ENCODE peak calls at places on chromosomes 5 and 9, in ten cellular contexts. R is ureter; D is amniotic stem cell; O is sciatic nerve; G is NCI-H1417; A is HT-29; N is activated CD8-positive, alpha-beta memory T cell treated with anti-CD3 and anti-CD28 coated beads for 48 hours; K is T-helper 1 cell; V is T-helper 2 cell; X is Panc1. L is an unnamed sample.

GRCh38 chr5:25393321-25393720 is 748.5 kb upstream of the CDH10 start:
- DNase-seq in R (no peak), D (no peak), O (no peak), G (no peak), A (no peak), N (no peak), K (no peak), V (no peak), X (no peak), L (no peak)

GRCh38 chr5:73158313-73158712 is 14.7 kb upstream of the TMEM174 start:
- DNase-seq in R (no peak), D (no peak), O (no peak), G (no peak), A (no peak), N (no peak), K (no peak), V (no peak), X (no peak), L (no peak)

GRCh38 chr5:149585910-149586309 is 4.6 kb downstream of the ARHGEF37 start:
- DNase-seq in R (no peak), D (no peak), O (no peak), G (no peak), A (no peak), N (no peak), K (no peak), V (no peak), X (no peak), L (no peak)

GRCh38 chr9:110999379-110999778 is 38.9 kb downstream of the LPAR1 start:
- DNase-seq in R (no peak), D (no peak), O (no peak), G (no peak), A (no peak), N (no peak), K (no peak), V (no peak), X (no peak), L (no peak)

GRCh38 chr5:85784746-85785145 is 833.0 kb upstream of the COX7C start:
- DNase-seq in R (no peak), D (no peak), O (no peak), G (no peak), A (no peak), N (no peak), K (no peak), V (no peak), X (no peak), L (no peak)

GRCh38 chr9:131349881-131350563 is 43.9 kb upstream of the PRRC2B start:
- DNase-seq in R (peak), D (peak), O (peak), G (peak), A (peak), N (peak), K (peak), V (peak), X (peak), L (no peak)

GRCh38 chr5:172666251-172666650 is 25.2 kb downstream of the NEURL1B start:
- DNase-seq in R (no peak), D (no peak), O (no peak), G (no peak), A (peak), N (no peak), K (no peak), V (no peak), X (no peak), L (no peak)

GRCh38 chr9:136089697-136090045 is 5.4 kb downstream of the NACC2 start:
- DNase-seq in R (no peak), D (no peak), O (no peak), G (no peak), A (no peak), N (no peak), K (no peak), V (no peak), X (no peak), L (no peak)

GRCh38 chr5:10760033-10760975 is 730 bp downstream of the DAP start:
- DNase-seq in R (peak), D (peak), O (peak), G (peak), A (peak), N (no peak), K (no peak), V (peak), X (peak), L (no peak)

GRCh38 chr9:87535817-87536539 is 38.3 kb downstream of the DAPK1 start:
- DNase-seq in R (peak), D (no peak), O (no peak), G (no peak), A (no peak), N (peak), K (no peak), V (no peak), X (no peak), L (no peak)

GRCh38 chr9:14185016-14185415 is 128.9 kb downstream of the NFIB start:
- DNase-seq in R (no peak), D (no peak), O (no peak), G (no peak), A (no peak), N (no peak), K (no peak), V (no peak), X (no peak), L (no peak)

GRCh38 chr9:38171538-38171884 is 102.5 kb upstream of the SHB start:
- DNase-seq in R (no peak), D (no peak), O (no peak), G (no peak), A (no peak), N (no peak), K (no peak), V (no peak), X (no peak), L (no peak)

GRCh38 chr5:143016777-143017374 is 246.7 kb downstream of the ARHGAP26 start:
- DNase-seq in R (no peak), D (no peak), O (no peak), G (no peak), A (peak), N (no peak), K (peak), V (no peak), X (no peak), L (no peak)

GRCh38 chr5:127785098-127785927 is 82.1 kb downstream of the CCDC192 start:
- DNase-seq in R (no peak), D (peak), O (no peak), G (no peak), A (no peak), N (no peak), K (no peak), V (no peak), X (no peak), L (no peak)

GRCh38 chr9:130446111-130446861 is 1.5 kb downstream of the ASS1 start:
- DNase-seq in R (peak), D (peak), O (peak), G (no peak), A (no peak), N (no peak), K (no peak), V (no peak), X (no peak), L (no peak)

GRCh38 chr5:1780621-1780945 is 19.1 kb downstream of the MRPL36 start:
- DNase-seq in R (no peak), D (no peak), O (no peak), G (no peak), A (no peak), N (no peak), K (no peak), V (no peak), X (no peak), L (no peak)

GRCh38 chr5:102893942-102894341 is 138.8 kb downstream of the PAM start:
- DNase-seq in R (no peak), D (no peak), O (no peak), G (no peak), A (no peak), N (no peak), K (no peak), V (no peak), X (no peak), L (no peak)

GRCh38 chr5:36877667-36878420 is 1.3 kb downstream of the NIPBL start:
- DNase-seq in R (no peak), D (no peak), O (no peak), G (peak), A (peak), N (no peak), K (no peak), V (no peak), X (no peak), L (no peak)